ENCODE peak calls at places on chromosome 10, in eight cellular contexts. One of them, this sample, is unnamed.

GRCh38 chr10:45423976-45424499 is 50.0 kb downstream of the ALOX5 start:
- DNase-seq in adrenal gland: no peak
- DNase-seq in heart right ventricle: no peak
- DNase-seq in pancreas: no peak
- DNase-seq in endodermal cell: no peak
- DNase-seq in mammary epithelial cell: no peak
- DNase-seq in CD8-positive, alpha-beta T cell: no peak
- DNase-seq in HepG2: no peak
- DNase-seq in this sample: no peak

GRCh38 chr10:72875250-72876055 is 18.1 kb upstream of the OIT3 start:
- DNase-seq in pancreas: no peak
- DNase-seq in endodermal cell: no peak
- DNase-seq in CD8-positive, alpha-beta T cell: no peak
- DNase-seq in HepG2: peak; percentile 18
- DNase-seq in mammary epithelial cell: peak; percentile 33
- DNase-seq in adrenal gland: no peak
- DNase-seq in heart right ventricle: no peak
- DNase-seq in this sample: peak; percentile 60

GRCh38 chr10:126549326-126549725 is 121.2 kb downstream of the C10orf90 start:
- DNase-seq in adrenal gland: no peak
- DNase-seq in mammary epithelial cell: no peak
- DNase-seq in endodermal cell: no peak
- DNase-seq in HepG2: no peak
- DNase-seq in heart right ventricle: no peak
- DNase-seq in pancreas: no peak
- DNase-seq in CD8-positive, alpha-beta T cell: no peak
- DNase-seq in this sample: no peak

GRCh38 chr10:97761331-97761865 is 10.4 kb downstream of the SFRP5 start:
- DNase-seq in CD8-positive, alpha-beta T cell: no peak
- DNase-seq in HepG2: no peak
- DNase-seq in heart right ventricle: no peak
- DNase-seq in mammary epithelial cell: no peak
- DNase-seq in adrenal gland: no peak
- DNase-seq in endodermal cell: peak; percentile 24
- DNase-seq in pancreas: no peak
- DNase-seq in this sample: no peak

GRCh38 chr10:121570316-121570715 is 27.9 kb downstream of the FGFR2 start:
- DNase-seq in adrenal gland: no peak
- DNase-seq in heart right ventricle: no peak
- DNase-seq in mammary epithelial cell: no peak
- DNase-seq in endodermal cell: no peak
- DNase-seq in HepG2: peak; percentile 13
- DNase-seq in CD8-positive, alpha-beta T cell: no peak
- DNase-seq in pancreas: no peak
- DNase-seq in this sample: no peak

GRCh38 chr10:22148956-22149355 is 68.9 kb downstream of the EBLN1 start:
- DNase-seq in adrenal gland: no peak
- DNase-seq in pancreas: no peak
- DNase-seq in HepG2: no peak
- DNase-seq in mammary epithelial cell: peak; percentile 2
- DNase-seq in endodermal cell: no peak
- DNase-seq in CD8-positive, alpha-beta T cell: no peak
- DNase-seq in heart right ventricle: no peak
- DNase-seq in this sample: no peak

GRCh38 chr10:103931603-103932002 is 13.6 kb upstream of the STN1 start:
- DNase-seq in mammary epithelial cell: no peak
- DNase-seq in endodermal cell: no peak
- DNase-seq in adrenal gland: no peak
- DNase-seq in CD8-positive, alpha-beta T cell: no peak
- DNase-seq in HepG2: no peak
- DNase-seq in pancreas: no peak
- DNase-seq in heart right ventricle: no peak
- DNase-seq in this sample: no peak

GRCh38 chr10:53453196-53453595 is 680.6 kb upstream of the MBL2 start:
- DNase-seq in heart right ventricle: no peak
- DNase-seq in CD8-positive, alpha-beta T cell: no peak
- DNase-seq in HepG2: peak; percentile 5
- DNase-seq in endodermal cell: no peak
- DNase-seq in mammary epithelial cell: no peak
- DNase-seq in pancreas: no peak
- DNase-seq in adrenal gland: no peak
- DNase-seq in this sample: no peak

GRCh38 chr10:102676916-102677315 is 32.6 kb downstream of the TRIM8 start:
- DNase-seq in heart right ventricle: no peak
- DNase-seq in endodermal cell: no peak
- DNase-seq in HepG2: no peak
- DNase-seq in mammary epithelial cell: no peak
- DNase-seq in CD8-positive, alpha-beta T cell: no peak
- DNase-seq in adrenal gland: no peak
- DNase-seq in pancreas: no peak
- DNase-seq in this sample: no peak

GRCh38 chr10:97531401-97531985 is 32.8 kb downstream of the UBTD1 start:
- DNase-seq in HepG2: no peak
- DNase-seq in endodermal cell: peak; percentile 87
- DNase-seq in pancreas: no peak
- DNase-seq in mammary epithelial cell: no peak
- DNase-seq in adrenal gland: no peak
- DNase-seq in CD8-positive, alpha-beta T cell: no peak
- DNase-seq in heart right ventricle: no peak
- DNase-seq in this sample: no peak

GRCh38 chr10:89392974-89393373 is 551 bp downstream of the IFIT1 start:
- DNase-seq in pancreas: no peak
- DNase-seq in mammary epithelial cell: peak; percentile 9
- DNase-seq in CD8-positive, alpha-beta T cell: no peak
- DNase-seq in endodermal cell: no peak
- DNase-seq in HepG2: no peak
- DNase-seq in heart right ventricle: no peak
- DNase-seq in adrenal gland: no peak
- DNase-seq in this sample: peak; percentile 91

GRCh38 chr10:71260622-71261325 is 48.4 kb downstream of the UNC5B start:
- DNase-seq in HepG2: no peak
- DNase-seq in pancreas: no peak
- DNase-seq in adrenal gland: no peak
- DNase-seq in CD8-positive, alpha-beta T cell: no peak
- DNase-seq in endodermal cell: peak; percentile 84
- DNase-seq in heart right ventricle: peak; percentile 53
- DNase-seq in mammary epithelial cell: peak; percentile 78
- DNase-seq in this sample: peak; percentile 92

GRCh38 chr10:96259884-96260511 is 11.4 kb downstream of the BLNK start:
- DNase-seq in HepG2: no peak
- DNase-seq in endodermal cell: no peak
- DNase-seq in adrenal gland: no peak
- DNase-seq in mammary epithelial cell: no peak
- DNase-seq in heart right ventricle: no peak
- DNase-seq in CD8-positive, alpha-beta T cell: no peak
- DNase-seq in pancreas: no peak
- DNase-seq in this sample: no peak

GRCh38 chr10:112115781-112116385 is 67.7 kb downstream of the GPAM start:
- DNase-seq in pancreas: peak; percentile 45
- DNase-seq in adrenal gland: peak; percentile 27
- DNase-seq in endodermal cell: peak; percentile 89
- DNase-seq in mammary epithelial cell: peak; percentile 7
- DNase-seq in CD8-positive, alpha-beta T cell: peak; percentile 37
- DNase-seq in HepG2: peak; percentile 55
- DNase-seq in heart right ventricle: no peak
- DNase-seq in this sample: peak; percentile 57

GRCh38 chr10:338176-339037 is 203.2 kb downstream of the ZMYND11 start:
- DNase-seq in CD8-positive, alpha-beta T cell: no peak
- DNase-seq in HepG2: no peak
- DNase-seq in heart right ventricle: no peak
- DNase-seq in adrenal gland: no peak
- DNase-seq in endodermal cell: no peak
- DNase-seq in mammary epithelial cell: peak; percentile 6
- DNase-seq in pancreas: no peak
- DNase-seq in this sample: no peak

GRCh38 chr10:78436223-78436575 is 402.5 kb downstream of the RPS24 start:
- DNase-seq in HepG2: no peak
- DNase-seq in adrenal gland: no peak
- DNase-seq in mammary epithelial cell: no peak
- DNase-seq in CD8-positive, alpha-beta T cell: no peak
- DNase-seq in heart right ventricle: no peak
- DNase-seq in endodermal cell: peak; percentile 71
- DNase-seq in pancreas: no peak
- DNase-seq in this sample: peak; percentile 19

GRCh38 chr10:131159771-131160170 is 151.8 kb downstream of the TCERG1L start:
- DNase-seq in CD8-positive, alpha-beta T cell: no peak
- DNase-seq in heart right ventricle: no peak
- DNase-seq in pancreas: no peak
- DNase-seq in adrenal gland: no peak
- DNase-seq in mammary epithelial cell: no peak
- DNase-seq in endodermal cell: no peak
- DNase-seq in HepG2: no peak
- DNase-seq in this sample: no peak

GRCh38 chr10:21732067-21732772 is 198.2 kb downstream of the MLLT10 start:
- DNase-seq in HepG2: peak; percentile 50
- DNase-seq in pancreas: peak; percentile 61
- DNase-seq in adrenal gland: peak; percentile 58
- DNase-seq in heart right ventricle: peak; percentile 49
- DNase-seq in endodermal cell: peak; percentile 91
- DNase-seq in mammary epithelial cell: no peak
- DNase-seq in CD8-positive, alpha-beta T cell: peak; percentile 42
- DNase-seq in this sample: peak; percentile 83

GRCh38 chr10:107160866-107161265 is 3.6 kb downstream of the SORCS1 start:
- DNase-seq in pancreas: no peak
- DNase-seq in endodermal cell: no peak
- DNase-seq in CD8-positive, alpha-beta T cell: no peak
- DNase-seq in heart right ventricle: no peak
- DNase-seq in adrenal gland: no peak
- DNase-seq in mammary epithelial cell: no peak
- DNase-seq in HepG2: no peak
- DNase-seq in this sample: no peak

GRCh38 chr10:129755075-129756020 is 208.7 kb downstream of the EBF3 start:
- DNase-seq in CD8-positive, alpha-beta T cell: peak; percentile 7
- DNase-seq in mammary epithelial cell: no peak
- DNase-seq in endodermal cell: peak; percentile 24
- DNase-seq in heart right ventricle: no peak
- DNase-seq in HepG2: no peak
- DNase-seq in adrenal gland: no peak
- DNase-seq in pancreas: peak; percentile 0
- DNase-seq in this sample: no peak

GRCh38 chr10:18350340-18350739 is 210.1 kb downstream of the CACNB2 start:
- DNase-seq in adrenal gland: no peak
- DNase-seq in heart right ventricle: no peak
- DNase-seq in endodermal cell: no peak
- DNase-seq in mammary epithelial cell: no peak
- DNase-seq in HepG2: no peak
- DNase-seq in pancreas: no peak
- DNase-seq in CD8-positive, alpha-beta T cell: no peak
- DNase-seq in this sample: no peak

DNA sequence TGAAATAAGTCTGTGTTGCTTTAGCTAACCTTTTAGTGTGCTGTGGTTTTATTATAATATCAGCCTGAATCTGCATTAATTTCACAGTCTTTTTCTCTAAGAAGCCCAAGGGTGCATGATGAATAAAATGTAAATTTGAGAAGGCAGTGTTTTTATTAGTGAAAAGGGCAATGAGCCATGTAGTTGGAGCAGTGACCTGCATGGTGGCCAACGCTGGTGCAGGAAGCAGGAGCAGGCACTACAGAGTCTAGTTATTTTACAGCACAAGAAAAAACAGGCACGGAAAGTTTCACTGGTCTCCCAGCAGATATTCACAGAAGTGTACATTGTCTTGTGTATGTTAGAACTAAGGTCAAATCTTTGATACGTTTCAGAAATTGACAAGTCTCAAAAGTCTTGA is 247.8 kb downstream of the CELF2 start:
- DNase-seq in CD8-positive, alpha-beta T cell: no peak
- DNase-seq in endodermal cell: no peak
- DNase-seq in mammary epithelial cell: no peak
- DNase-seq in pancreas: no peak
- DNase-seq in adrenal gland: no peak
- DNase-seq in HepG2: no peak
- DNase-seq in heart right ventricle: no peak
- DNase-seq in this sample: no peak
- H3K4me1 ChIP-seq in CD8-positive, alpha-beta T cell: peaks cover 46% of the 10 kb centered on the region
- H3K4me1 ChIP-seq in endodermal cell: peaks cover 3% of the 10 kb centered on the region
- H3K4me1 ChIP-seq in mammary epithelial cell: no peaks in the 10 kb centered on the region
- H3K4me1 ChIP-seq in pancreas: no peaks in the 10 kb centered on the region
- H3K4me1 ChIP-seq in adrenal gland: no peaks in the 10 kb centered on the region
- H3K4me1 ChIP-seq in HepG2: peaks cover 4% of the 10 kb centered on the region
- H3K4me1 ChIP-seq in heart right ventricle: peaks cover 75% of the 10 kb centered on the region
- H3K4me1 ChIP-seq in this sample: no peaks in the 10 kb centered on the region

DNA sequence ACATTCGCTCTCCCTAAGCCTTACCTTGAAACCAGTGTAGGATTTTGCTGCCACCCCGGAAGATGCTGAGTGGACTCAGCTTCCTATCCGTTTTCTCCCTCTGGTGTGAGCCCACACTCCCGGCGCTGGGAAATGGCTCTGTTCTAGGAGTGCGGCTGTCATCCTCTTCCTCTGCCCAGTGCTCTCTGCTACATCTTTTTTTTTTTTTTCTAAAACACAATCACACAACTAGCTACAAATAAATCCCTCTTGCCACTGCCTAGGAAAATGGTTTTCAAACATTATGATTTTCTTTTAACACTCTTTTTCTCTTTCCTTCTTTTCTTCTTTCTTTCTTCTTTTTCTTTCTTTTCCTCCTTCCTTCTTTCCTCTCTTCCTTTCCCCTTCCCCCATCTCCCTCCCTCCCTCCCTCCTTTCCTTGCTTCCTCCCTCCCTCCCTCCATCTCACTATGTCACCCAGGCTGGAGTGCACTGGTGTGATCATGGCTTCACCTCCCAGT is 27.9 kb upstream of the NMT2 start:
- DNase-seq in endodermal cell: no peak
- DNase-seq in mammary epithelial cell: no peak
- DNase-seq in heart right ventricle: no peak
- DNase-seq in adrenal gland: no peak
- DNase-seq in CD8-positive, alpha-beta T cell: no peak
- DNase-seq in HepG2: no peak
- DNase-seq in pancreas: no peak
- DNase-seq in this sample: no peak
- H3K9me3 ChIP-seq in endodermal cell: no peaks in the 10 kb centered on the region
- H3K9me3 ChIP-seq in mammary epithelial cell: no peaks in the 10 kb centered on the region
- H3K9me3 ChIP-seq in heart right ventricle: peaks cover 3% of the 10 kb centered on the region
- H3K9me3 ChIP-seq in adrenal gland: no peaks in the 10 kb centered on the region
- H3K9me3 ChIP-seq in CD8-positive, alpha-beta T cell: no peaks in the 10 kb centered on the region
- H3K9me3 ChIP-seq in HepG2: no peaks in the 10 kb centered on the region
- H3K9me3 ChIP-seq in pancreas: no peaks in the 10 kb centered on the region
- H3K9me3 ChIP-seq in this sample: no peaks in the 10 kb centered on the region

GRCh38 chr10:1712314-1712713 is 25.0 kb downstream of the ADARB2 start:
- DNase-seq in endodermal cell: no peak
- DNase-seq in CD8-positive, alpha-beta T cell: no peak
- DNase-seq in HepG2: no peak
- DNase-seq in mammary epithelial cell: no peak
- DNase-seq in heart right ventricle: no peak
- DNase-seq in adrenal gland: no peak
- DNase-seq in pancreas: no peak
- DNase-seq in this sample: no peak
- H3K4me3 ChIP-seq in endodermal cell: no peak overlapping the region
- H3K4me3 ChIP-seq in CD8-positive, alpha-beta T cell: no peak overlapping the region
- H3K4me3 ChIP-seq in HepG2: no peak overlapping the region
- H3K4me3 ChIP-seq in mammary epithelial cell: no peak overlapping the region
- H3K4me3 ChIP-seq in heart right ventricle: no peak overlapping the region
- H3K4me3 ChIP-seq in adrenal gland: no peak overlapping the region
- H3K4me3 ChIP-seq in pancreas: no peak overlapping the region
- H3K4me3 ChIP-seq in this sample: no peak overlapping the region

DNA sequence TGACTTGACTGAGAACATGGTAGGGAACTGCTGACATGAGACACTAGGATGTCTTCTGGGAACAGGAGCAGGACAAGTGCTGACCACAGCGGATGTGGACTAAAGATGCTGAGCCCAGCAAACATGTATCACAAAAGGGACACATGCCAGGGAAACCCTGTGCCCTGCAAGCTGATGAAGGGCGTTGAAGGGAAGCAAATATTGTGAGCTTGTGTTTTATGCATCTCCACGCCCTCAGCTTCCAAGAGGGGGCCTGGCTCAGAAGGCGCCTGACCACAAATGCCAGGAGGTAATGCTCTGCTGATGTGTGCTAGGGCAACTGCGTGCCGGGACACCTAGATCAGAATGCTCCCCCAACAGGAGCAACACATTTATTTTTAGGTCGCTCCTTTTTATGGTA is 207.3 kb downstream of the CXCL12 start:
- DNase-seq in CD8-positive, alpha-beta T cell: no peak
- DNase-seq in pancreas: no peak
- DNase-seq in HepG2: no peak
- DNase-seq in mammary epithelial cell: no peak
- DNase-seq in endodermal cell: no peak
- DNase-seq in heart right ventricle: no peak
- DNase-seq in adrenal gland: no peak
- DNase-seq in this sample: no peak
- H3K4me1 ChIP-seq in CD8-positive, alpha-beta T cell: no peaks in the 10 kb centered on the region
- H3K4me1 ChIP-seq in pancreas: no peaks in the 10 kb centered on the region
- H3K4me1 ChIP-seq in HepG2: peaks cover 39% of the 10 kb centered on the region
- H3K4me1 ChIP-seq in mammary epithelial cell: no peaks in the 10 kb centered on the region
- H3K4me1 ChIP-seq in endodermal cell: peaks cover 4% of the 10 kb centered on the region
- H3K4me1 ChIP-seq in heart right ventricle: peaks cover 5% of the 10 kb centered on the region
- H3K4me1 ChIP-seq in adrenal gland: no peaks in the 10 kb centered on the region
- H3K4me1 ChIP-seq in this sample: peaks cover 28% of the 10 kb centered on the region

This sample was measured in adipocyte.